ENCODE peak calls at places on chromosomes 16 and 17, in ten cellular contexts. X is pancreas, I is left ventricle myocardium inferior, Y is heart right ventricle, V is aorta, J is psoas muscle, U is heart left ventricle, C is colonic mucosa, F is cardiac fibroblast, N is cardiac muscle cell. E is an unnamed sample.

GRCh38 chr16:2386990-2387389 is 42.3 kb upstream of the CCNF start:
- DNase-seq in X (no peak), Y (no peak), N (no peak), J (no peak), F (peak), V (no peak), C (no peak), U (no peak), I (no peak), E (no peak)

GRCh38 chr17:27630607-27631408 is at the start of gene LGALS9:
- DNase-seq in V (no peak), U (peak), C (peak), I (no peak), J (no peak), F (peak), N (peak), Y (peak), X (no peak), E (no peak)

GRCh38 chr17:8225813-8226535 is 15.6 kb upstream of the AURKB start:
- DNase-seq in J (peak), I (no peak), V (no peak), N (peak), F (peak), C (peak), Y (no peak), X (no peak), U (no peak), E (peak)

GRCh38 chr17:43591750-43592562 is 45.8 kb upstream of the ETV4 start:
- DNase-seq in I (peak), X (no peak), F (peak), Y (peak), J (peak), U (peak), C (peak), V (peak), N (peak), E (peak)

GRCh38 chr16:50472472-50472871 is 75.7 kb upstream of the NKD1 start:
- DNase-seq in C (no peak), F (no peak), U (no peak), V (no peak), X (no peak), N (no peak), Y (no peak), I (no peak), J (no peak), E (no peak)

GRCh38 chr16:1592446-1592845 is 19.4 kb downstream of the IFT140 start:
- DNase-seq in I (no peak), C (no peak), V (no peak), J (no peak), F (no peak), X (no peak), U (no peak), Y (no peak), N (no peak), E (no peak)

GRCh38 chr16:15621456-15621855 is 21.5 kb downstream of the MARF1 start:
- DNase-seq in F (no peak), U (peak), C (no peak), J (no peak), Y (no peak), V (no peak), I (no peak), X (no peak), N (no peak), E (no peak)

GRCh38 chr16:87114832-87115231 is 202.4 kb downstream of the C16orf95 start:
- DNase-seq in J (no peak), F (no peak), N (no peak), X (no peak), I (no peak), V (no peak), C (no peak), Y (no peak), U (no peak), E (no peak)

GRCh38 chr17:4142107-4142900 is 526 bp downstream of the ZZEF1 start:
- DNase-seq in F (peak), J (peak), V (peak), U (peak), C (peak), X (peak), N (peak), Y (peak), I (peak), E (peak)

GRCh38 chr17:17913695-17914332 is 58.4 kb downstream of the TOM1L2 start:
- DNase-seq in Y (peak), X (peak), J (peak), V (peak), C (peak), I (peak), F (peak), N (peak), U (peak), E (peak)

GRCh38 chr17:2251098-2251497 is 52.5 kb downstream of the SMG6 start:
- DNase-seq in N (no peak), U (no peak), V (no peak), I (no peak), Y (no peak), J (no peak), F (no peak), X (no peak), C (no peak), E (no peak)

GRCh38 chr17:2250140-2251095 is 53.2 kb downstream of the SMG6 start:
- DNase-seq in J (no peak), X (no peak), F (peak), U (no peak), C (no peak), V (no peak), I (no peak), Y (no peak), N (peak), E (no peak)

GRCh38 chr17:2253362-2253761 is 50.2 kb downstream of the SMG6 start:
- DNase-seq in X (no peak), C (no peak), J (no peak), Y (no peak), N (no peak), F (no peak), U (no peak), V (no peak), I (no peak), E (no peak)

DNA sequence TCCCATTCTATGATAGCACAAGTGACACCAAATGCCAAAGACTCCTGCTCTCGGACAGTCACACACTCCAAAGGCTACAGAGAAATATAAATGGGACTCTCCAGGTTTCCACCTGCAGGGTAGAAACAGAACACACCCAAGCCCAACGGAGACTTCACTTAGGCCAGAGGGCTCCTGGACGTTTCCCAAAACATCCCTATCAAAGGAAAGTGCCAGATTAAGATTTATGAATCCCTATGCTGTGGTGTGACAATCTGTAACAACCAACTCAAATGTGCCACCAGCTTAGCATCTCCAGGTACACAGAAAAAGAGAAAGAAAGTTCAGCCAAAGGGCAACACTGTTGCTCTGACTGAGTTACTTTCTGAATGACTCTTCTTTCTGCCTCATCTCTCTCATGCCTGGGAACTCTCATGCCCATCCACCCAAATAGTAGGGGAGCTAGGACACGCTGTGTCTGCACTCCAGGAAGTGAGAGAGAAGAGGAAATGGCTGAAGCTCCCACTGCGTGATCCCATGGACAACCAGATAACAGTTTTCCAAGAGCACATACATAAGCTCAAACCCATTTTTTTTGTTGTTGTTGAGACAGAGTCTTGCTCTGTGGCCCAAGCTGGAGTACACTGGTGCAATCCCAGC is 49.7 kb downstream of the SMG6 start:
- DNase-seq in N (no peak), I (no peak), F (peak), J (no peak), U (no peak), Y (no peak), C (no peak), X (no peak), V (no peak), E (no peak)
- H3K4me3 ChIP-seq in N (no peak), I (no peak), F (no peak), J (no peak), U (no peak), Y (no peak), C (no peak), X (no peak), V (no peak), E (no peak)

DNA sequence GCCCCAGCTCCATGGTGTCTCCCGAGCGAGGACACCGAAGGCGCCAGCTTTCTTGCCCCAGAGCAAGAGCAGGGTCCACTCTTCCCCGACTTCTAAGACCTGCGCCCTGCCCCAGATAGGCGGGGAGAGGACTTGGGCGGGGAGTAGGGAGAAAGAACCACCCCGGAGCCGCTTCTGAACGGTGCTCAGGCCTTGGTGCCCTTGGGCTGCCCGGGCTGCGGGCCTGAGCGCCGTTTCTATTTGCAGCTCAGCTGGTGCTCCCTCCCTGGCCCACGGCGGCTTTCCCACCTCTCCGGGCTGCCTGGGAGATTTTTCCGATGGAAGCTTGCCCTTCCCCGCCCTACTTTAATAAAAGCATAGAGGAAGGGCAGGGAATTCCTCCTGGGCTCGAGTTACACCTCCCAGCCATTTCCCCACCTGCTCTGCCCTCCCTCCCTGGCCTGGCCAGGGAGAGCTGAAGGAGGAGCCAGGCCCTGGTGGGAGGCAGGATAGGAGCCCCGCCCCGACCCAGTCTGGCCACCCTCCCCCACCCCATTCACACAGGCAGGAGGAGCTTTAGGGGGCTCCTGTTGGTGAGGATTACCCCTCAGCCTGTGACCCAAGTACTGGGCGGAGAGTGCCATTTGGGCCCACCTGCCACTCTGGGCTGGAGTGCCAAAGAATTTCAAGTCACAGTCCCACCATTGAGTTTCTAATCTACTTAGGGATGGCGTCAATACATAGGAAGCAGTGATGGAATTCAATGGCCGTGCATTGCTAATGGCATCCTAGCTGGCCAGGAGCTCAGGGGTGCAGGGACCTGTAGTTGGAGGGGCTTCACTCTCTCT is 2.0 kb downstream of the MMP15 start:
- DNase-seq in N (peak), U (peak), Y (peak), J (peak), F (peak), V (no peak), X (peak), C (peak), I (peak), E (peak)
- H3K4me3 ChIP-seq in N (peak), U (peak), Y (peak), J (peak), F (peak), V (peak), X (peak), C (peak), I (peak), E (peak)

DNA sequence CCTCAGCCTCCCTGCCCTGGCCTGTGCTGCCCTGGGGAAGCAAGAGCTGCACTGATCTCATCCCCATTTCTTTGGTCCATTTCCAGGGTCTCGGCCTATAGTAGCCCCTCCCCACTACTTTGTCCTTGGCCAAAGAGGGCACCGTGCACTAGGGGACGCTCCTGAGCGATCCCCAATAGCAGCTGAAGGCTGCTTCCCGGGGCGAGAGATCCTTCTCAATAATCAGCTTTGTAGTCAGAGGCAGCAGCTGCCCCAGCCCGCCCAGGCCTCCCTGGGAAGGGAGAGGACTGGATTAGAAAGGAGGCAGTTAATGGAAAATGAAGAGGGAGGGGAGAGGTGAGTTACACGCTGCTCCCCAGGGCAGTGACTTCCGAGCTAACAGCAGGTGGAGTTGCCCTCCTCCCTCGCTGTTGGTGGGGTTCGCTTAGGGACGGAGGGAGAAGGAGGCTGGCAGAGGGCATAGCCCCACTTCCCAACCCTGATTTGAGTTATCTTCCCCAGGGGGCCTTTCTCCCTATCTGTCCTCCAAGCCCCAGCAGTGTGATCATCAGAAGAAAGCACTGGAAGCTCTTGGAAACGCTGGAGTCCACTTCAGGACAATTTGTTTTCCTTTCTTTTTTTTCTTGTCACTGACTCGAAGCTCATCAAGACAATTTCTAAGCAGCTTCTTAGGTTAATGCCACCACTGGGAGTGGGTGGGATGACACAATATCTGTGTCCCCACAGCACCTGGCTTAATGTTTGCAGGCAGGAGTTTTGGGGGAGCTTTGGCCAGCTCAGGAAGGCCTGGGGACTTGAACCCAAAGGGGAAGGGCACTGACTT is 2.6 kb downstream of the MXRA7 start:
- DNase-seq in C (no peak), U (peak), X (no peak), Y (no peak), J (peak), I (peak), F (peak), V (no peak), N (peak), E (peak)
- H3K4me3 ChIP-seq in C (no peak), U (peak), X (no peak), Y (peak), J (peak), I (peak), F (no peak), V (no peak), N (peak), E (no peak)

GRCh38 chr17:41621916-41622315 is 2.5 kb downstream of the KRT17 start:
- DNase-seq in C (no peak), I (no peak), U (no peak), F (no peak), Y (no peak), X (no peak), V (no peak), N (no peak), J (no peak), E (no peak)
- H3K4me3 ChIP-seq in C (no peak), I (no peak), U (no peak), F (no peak), Y (no peak), X (no peak), V (no peak), N (no peak), J (no peak), E (no peak)